ENCODE peak calls at places on chromosomes 6 and 20, in five cellular contexts. G is RPMI8226, B is endodermal cell, E is A172, K is ACHN. Z is an unnamed sample.

GRCh38 chr20:64257107-64257757 is 1.7 kb downstream of the PCMTD2 start:
- DNase-seq in B (no peak), E (no peak), K (no peak), G (no peak), Z (no peak)

GRCh38 chr6:143707702-143708101 is 29.9 kb downstream of the PHACTR2 start:
- DNase-seq in K (no peak), G (no peak), B (no peak), E (no peak), Z (no peak)

GRCh38 chr20:62736026-62736406 is 27.4 kb downstream of the NTSR1 start:
- DNase-seq in B (no peak), G (no peak), E (no peak), K (no peak), Z (no peak)

GRCh38 chr20:38645980-38646858 is 44.6 kb downstream of the ARHGAP40 start:
- DNase-seq in B (peak), E (peak), K (peak), G (peak), Z (peak)

GRCh38 chr6:9521152-9521530 is 893.7 kb downstream of the TFAP2A start:
- DNase-seq in E (no peak), K (no peak), B (no peak), G (no peak), Z (no peak)

GRCh38 chr20:19104186-19104585 is 108.3 kb upstream of the SLC24A3 start:
- DNase-seq in G (no peak), B (no peak), K (no peak), E (no peak), Z (no peak)

GRCh38 chr20:10877345-10877744 is 203.5 kb upstream of the JAG1 start:
- DNase-seq in B (no peak), E (no peak), G (no peak), K (no peak), Z (no peak)

GRCh38 chr6:168165373-168165772 is 86.4 kb upstream of the FRMD1 start:
- DNase-seq in B (no peak), K (no peak), E (peak), G (no peak), Z (no peak)

GRCh38 chr6:39402239-39402751 is 79.8 kb upstream of the KCNK16 start:
- DNase-seq in E (no peak), B (no peak), G (no peak), K (no peak), Z (no peak)

GRCh38 chr6:63529498-63529897 is 42.8 kb upstream of the LOC128125822 start:
- DNase-seq in K (no peak), E (no peak), B (no peak), G (no peak), Z (no peak)

GRCh38 chr6:149567194-149567586 is 1.0 kb downstream of the GINM1 start:
- DNase-seq in K (no peak), B (no peak), G (peak), E (no peak), Z (no peak)

GRCh38 chr20:40268321-40269075 is 420.5 kb downstream of the MAFB start:
- DNase-seq in B (peak), E (no peak), G (no peak), K (no peak), Z (no peak)

GRCh38 chr6:68186870-68187269 is 448.2 kb upstream of the ADGRB3 start:
- DNase-seq in G (no peak), B (no peak), K (no peak), E (no peak), Z (no peak)

GRCh38 chr6:40845588-40845987 is 193.4 kb downstream of the UNC5CL start:
- DNase-seq in B (peak), K (peak), G (peak), E (peak), Z (peak)

GRCh38 chr6:32393660-32394420 is 13.1 kb downstream of the BTNL2 start:
- DNase-seq in K (peak), E (no peak), B (no peak), G (no peak), Z (no peak)

GRCh38 chr20:62899633-62900051 is 26.7 kb downstream of the DIDO1 start:
- DNase-seq in E (no peak), B (peak), K (no peak), G (no peak), Z (no peak)

GRCh38 chr20:36950432-36951197 is 893 bp downstream of the SAMHD1 start:
- DNase-seq in K (peak), G (peak), E (peak), B (peak), Z (peak)

GRCh38 chr20:12012241-12013222 is 94.8 kb downstream of the BTBD3 start:
- DNase-seq in K (peak), B (peak), G (peak), E (peak), Z (peak)

GRCh38 chr20:45059022-45059728 is 41.8 kb downstream of the KCNS1 start:
- DNase-seq in B (no peak), K (no peak), E (peak), G (no peak), Z (no peak)

GRCh38 chr20:43665466-43666176 is 1.3 kb upstream of the MYBL2 start:
- DNase-seq in G (no peak), B (peak), K (no peak), E (no peak), Z (no peak)